ENCODE peak calls at places on chromosomes 13 and 19, in seven cellular contexts. C, L, H, Y, M, X and A are unnamed samples.

GRCh38 chr13:99979453-99980200 is 2.0 kb upstream of the ZIC2 start:
- DNase-seq in Y (no peak), M (peak; percentile 72), L (peak; percentile 50), H (no peak), X (no peak), C (no peak), A (peak; percentile 46)

GRCh38 chr19:37218592-37218935 is 550 bp downstream of the ZNF383 start:
- DNase-seq in H (no peak), L (no peak), X (no peak), C (peak; percentile 24), M (no peak), Y (no peak), A (no peak)

GRCh38 chr13:25965596-25965995 is 86.2 kb downstream of the SHISA2 start:
- DNase-seq in C (no peak), Y (no peak), L (no peak), X (no peak), M (no peak), H (no peak), A (no peak)

GRCh38 chr13:46962286-46962941 is 65.6 kb upstream of the HTR2A start:
- DNase-seq in Y (no peak), C (peak; percentile 12), X (no peak), L (peak; percentile 32), M (no peak), H (no peak), A (no peak)

GRCh38 chr13:49694446-49694845 is 3.2 kb upstream of the EBPL start:
- DNase-seq in H (no peak), Y (no peak), C (no peak), L (no peak), X (no peak), M (no peak), A (no peak)

GRCh38 chr19:32581704-32582164 is 744 bp downstream of the PDCD5 start:
- DNase-seq in X (no peak), C (peak; percentile 36), H (peak; percentile 22), M (no peak), L (peak; percentile 45), Y (peak; percentile 42), A (no peak)

GRCh38 chr19:45547965-45548609 is 36.5 kb downstream of the OPA3 start:
- DNase-seq in C (no peak), M (no peak), Y (no peak), X (no peak), L (no peak), H (no peak), A (peak; percentile 95)

GRCh38 chr19:17352608-17353280 is 15.4 kb downstream of the GTPBP3 start:
- DNase-seq in C (no peak), Y (no peak), L (no peak), X (no peak), M (no peak), H (no peak), A (no peak)

GRCh38 chr19:36962346-36962745 is 46.2 kb downstream of the ZNF568 start:
- DNase-seq in Y (no peak), L (no peak), H (no peak), X (no peak), M (no peak), C (no peak), A (no peak)

GRCh38 chr13:75372517-75372916 is 109.5 kb downstream of the TBC1D4 start:
- DNase-seq in L (peak; percentile 54), C (peak; percentile 48), H (no peak), Y (no peak), M (no peak), X (no peak), A (peak; percentile 16)

GRCh38 chr13:89890806-89891205 is 1456.7 kb upstream of the MIR17HG start:
- DNase-seq in M (no peak), H (no peak), X (no peak), L (no peak), C (no peak), Y (no peak), A (no peak)

GRCh38 chr13:97429681-97430081 is 4.3 kb upstream of the RAP2A start:
- DNase-seq in L (no peak), M (no peak), Y (no peak), X (no peak), C (no peak), H (no peak), A (no peak)

GRCh38 chr13:110327036-110327790 is 20.1 kb downstream of the COL4A2 start:
- DNase-seq in C (peak; percentile 76), X (no peak), M (no peak), L (no peak), H (no peak), Y (no peak), A (no peak)

GRCh38 chr13:35618565-35619083 is 142.1 kb upstream of the MAB21L1 start:
- DNase-seq in L (no peak), C (no peak), X (no peak), M (no peak), Y (no peak), H (no peak), A (no peak)

GRCh38 chr13:46131705-46132104 is 26.9 kb upstream of the CPB2 start:
- DNase-seq in M (no peak), X (no peak), Y (no peak), C (no peak), L (no peak), H (no peak), A (no peak)

GRCh38 chr13:21012841-21013681 is 48.3 kb downstream of the LATS2 start:
- DNase-seq in H (no peak), Y (no peak), X (no peak), C (no peak), M (no peak), L (no peak), A (no peak)

GRCh38 chr19:51807111-51807701 is 12.2 kb downstream of the FPR3 start:
- DNase-seq in L (no peak), M (no peak), C (peak; percentile 21), X (no peak), Y (peak; percentile 85), H (no peak), A (peak; percentile 20)

GRCh38 chr13:106078191-106078590 is 457.3 kb downstream of the EFNB2 start:
- DNase-seq in L (peak; percentile 30), H (no peak), C (peak; percentile 53), M (no peak), X (no peak), Y (no peak), A (no peak)

GRCh38 chr13:108268713-108269112 is 805 bp upstream of the TNFSF13B start:
- DNase-seq in H (no peak), L (no peak), C (no peak), Y (no peak), M (no peak), X (no peak), A (no peak)

GRCh38 chr19:54470276-54470887 is 2.7 kb downstream of the CDC42EP5 start:
- DNase-seq in M (no peak), H (no peak), C (no peak), X (no peak), L (no peak), Y (no peak), A (no peak)

GRCh38 chr19:35125746-35126623 is 8.9 kb downstream of the LGI4 start:
- DNase-seq in X (no peak), H (no peak), M (no peak), Y (no peak), L (no peak), C (no peak), A (peak; percentile 49)

GRCh38 chr19:35125270-35125717 is 9.6 kb downstream of the LGI4 start:
- DNase-seq in L (no peak), C (no peak), H (no peak), X (no peak), M (no peak), Y (no peak), A (no peak)

GRCh38 chr19:35127871-35128270 is 7.0 kb downstream of the LGI4 start:
- DNase-seq in C (no peak), H (no peak), Y (no peak), L (no peak), X (no peak), M (no peak), A (no peak)

GRCh38 chr19:35128398-35129057 is 6.3 kb downstream of the LGI4 start:
- DNase-seq in C (no peak), M (no peak), X (no peak), H (no peak), Y (no peak), L (no peak), A (no peak)

DNA sequence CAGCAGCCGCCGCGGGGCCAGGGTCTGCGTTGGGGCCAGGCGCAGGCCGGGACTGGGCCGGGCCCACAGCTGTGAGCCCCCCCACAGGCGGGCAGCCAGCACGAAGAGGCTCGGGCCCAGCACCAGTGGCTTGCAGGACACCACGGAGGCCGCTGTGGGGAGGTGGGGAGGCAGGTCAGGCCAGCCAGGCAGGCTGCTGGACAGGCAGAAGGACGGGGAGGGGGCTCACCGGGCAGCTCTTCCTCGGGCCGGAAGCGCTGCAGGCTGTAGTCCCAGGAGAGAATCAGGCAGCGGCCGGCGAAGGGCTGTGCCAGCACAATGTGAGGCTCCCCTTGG is 8.3 kb downstream of the LGI4 start:
- DNase-seq in M (no peak), X (no peak), C (no peak), L (no peak), H (no peak), Y (peak; percentile 43), A (no peak)
- H3K27ac ChIP-seq in M (no peak overlapping the region), X (peak overlapping the region; percentile 94), C (no peak overlapping the region), L (no peak overlapping the region), H (no peak overlapping the region), Y (peak overlapping the region; percentile 18), A (no peak overlapping the region)

GRCh38 chr19:38727306-38727867 is 16.9 kb downstream of the CAPN12 start:
- DNase-seq in H (no peak), X (no peak), Y (no peak), C (no peak), M (no peak), L (no peak), A (no peak)
- H3K27ac ChIP-seq in H (no peak overlapping the region), X (peak overlapping the region; percentile 53), Y (peak overlapping the region; percentile 76), C (no peak overlapping the region), M (no peak overlapping the region), L (peak overlapping the region; percentile 39), A (no peak overlapping the region)

DNA sequence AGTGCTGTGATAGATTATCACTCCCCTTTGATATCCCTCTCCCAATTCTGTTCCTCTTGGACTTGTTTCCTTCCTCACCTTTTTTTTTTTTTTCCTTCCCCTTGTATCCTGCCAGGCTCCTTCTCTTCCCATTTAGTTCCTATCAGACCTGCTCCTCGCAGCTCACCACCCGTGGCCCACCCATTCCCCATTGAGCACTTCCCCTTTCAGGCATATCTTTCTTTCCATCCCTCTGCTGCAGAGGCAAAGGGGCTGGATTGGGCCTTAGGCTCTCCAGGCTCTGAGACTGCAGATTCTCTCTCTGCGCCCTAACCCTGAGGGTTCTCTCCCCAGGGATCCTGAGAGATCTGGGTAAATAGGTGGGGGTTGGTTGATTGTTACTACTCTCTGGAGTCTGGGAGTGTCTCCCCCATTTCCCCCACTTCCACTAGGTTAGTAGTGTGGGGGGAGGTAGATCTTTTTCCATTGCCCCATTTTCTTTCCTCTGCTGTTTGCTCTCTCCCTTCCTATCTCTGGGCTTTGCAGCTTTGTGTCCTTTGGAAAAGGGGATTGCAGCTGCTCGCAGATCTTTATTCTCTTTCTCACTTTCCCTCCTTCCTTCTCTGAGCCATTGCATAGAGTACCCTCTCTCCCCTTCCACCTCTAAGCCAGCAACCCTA is 2.3 kb downstream of the ARHGAP35 start:
- DNase-seq in M (no peak), H (no peak), X (no peak), Y (peak; percentile 14), L (peak; percentile 8), C (no peak), A (no peak)
- H3K27ac ChIP-seq in M (peak overlapping the region; percentile 22), H (peak overlapping the region; percentile 64), X (peak overlapping the region; percentile 96), Y (no peak overlapping the region), L (peak overlapping the region; percentile 56), C (peak overlapping the region; percentile 34), A (peak overlapping the region; percentile 77)

DNA sequence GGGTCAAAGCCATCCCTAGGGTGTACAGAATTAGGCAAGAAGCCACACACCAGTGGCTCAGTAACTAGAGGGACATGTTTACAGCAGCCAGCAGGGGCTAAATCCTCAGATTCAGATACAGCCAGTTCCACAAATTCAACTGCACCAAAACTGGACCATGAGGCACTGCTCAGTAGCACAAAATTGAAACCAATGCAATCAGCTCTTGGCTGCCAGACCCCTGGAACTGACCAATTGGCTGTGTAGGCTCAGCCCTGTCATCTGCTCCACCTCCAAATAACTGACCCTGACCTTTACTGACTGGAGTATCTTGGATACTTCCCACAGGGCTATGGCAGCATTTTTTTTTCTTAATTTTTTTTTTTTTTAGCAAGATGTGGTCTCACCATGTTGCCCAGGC is 226.5 kb downstream of the FOXO1 start:
- DNase-seq in C (no peak), L (no peak), Y (peak; percentile 16), H (no peak), M (no peak), X (no peak), A (no peak)
- H3K27ac ChIP-seq in C (no peak overlapping the region), L (no peak overlapping the region), Y (no peak overlapping the region), H (peak overlapping the region; percentile 56), M (no peak overlapping the region), X (peak overlapping the region; percentile 66), A (no peak overlapping the region)